ENCODE peak calls at places on chromosomes 3 and 15, in five cellular contexts. O, I, Q, G and A are unnamed samples.
A peak's percentile ranks its signal among the peaks of the same experiment; 100 is the strongest.

GRCh38 chr3:152452318-152452717 is 183.6 kb downstream of the MBNL1 start:
- DNase-seq in O (no peak), Q (no peak), G (no peak), I (no peak), A (no peak)

GRCh38 chr3:117523407-117523806 is 813.8 kb downstream of the TUSC7 start:
- DNase-seq in I (no peak), G (no peak), O (no peak), Q (no peak), A (no peak)

GRCh38 chr3:195219351-195220045 is 51.5 kb downstream of the XXYLT1 start:
- DNase-seq in G (no peak), Q (no peak), O (no peak), I (no peak), A (no peak)

GRCh38 chr15:70195808-70196304 is 98.1 kb upstream of the TLE3 start:
- DNase-seq in Q (no peak), O (peak; percentile 32), G (no peak), I (peak; percentile 67), A (peak; percentile 43)

GRCh38 chr15:47429376-47429775 is 287.9 kb upstream of the SEMA6D start:
- DNase-seq in O (no peak), I (no peak), G (no peak), Q (no peak), A (no peak)

GRCh38 chr3:73405853-73406252 is 218.9 kb downstream of the PDZRN3 start:
- DNase-seq in O (no peak), G (no peak), Q (no peak), I (no peak), A (no peak)

GRCh38 chr3:190533511-190534282 is 19.8 kb downstream of the IL1RAP start:
- DNase-seq in O (peak; percentile 43), G (no peak), I (no peak), Q (no peak), A (no peak)

GRCh38 chr15:37094542-37095196 is 5.7 kb downstream of the MEIS2 start:
- DNase-seq in I (no peak), G (no peak), O (no peak), Q (no peak), A (no peak)

GRCh38 chr15:29638781-29639180 is 183.5 kb downstream of the TJP1 start:
- DNase-seq in G (no peak), I (peak; percentile 24), O (no peak), Q (no peak), A (no peak)

GRCh38 chr3:31743690-31744089 is 211.0 kb downstream of the STT3B start:
- DNase-seq in I (no peak), Q (no peak), G (no peak), O (no peak), A (no peak)

GRCh38 chr3:183895296-183895695 is 10.6 kb upstream of the PARL start:
- DNase-seq in I (peak; percentile 44), G (no peak), O (peak; percentile 65), Q (no peak), A (peak; percentile 80)

GRCh38 chr15:74345051-74345450 is 22.4 kb downstream of the CYP11A1 start:
- DNase-seq in G (no peak), O (no peak), I (no peak), Q (peak; percentile 8), A (no peak)
- TF ChIP-seq ESRRA in G (no peak), O (no peak), I (no peak), Q (no peak), A (no peak)

DNA sequence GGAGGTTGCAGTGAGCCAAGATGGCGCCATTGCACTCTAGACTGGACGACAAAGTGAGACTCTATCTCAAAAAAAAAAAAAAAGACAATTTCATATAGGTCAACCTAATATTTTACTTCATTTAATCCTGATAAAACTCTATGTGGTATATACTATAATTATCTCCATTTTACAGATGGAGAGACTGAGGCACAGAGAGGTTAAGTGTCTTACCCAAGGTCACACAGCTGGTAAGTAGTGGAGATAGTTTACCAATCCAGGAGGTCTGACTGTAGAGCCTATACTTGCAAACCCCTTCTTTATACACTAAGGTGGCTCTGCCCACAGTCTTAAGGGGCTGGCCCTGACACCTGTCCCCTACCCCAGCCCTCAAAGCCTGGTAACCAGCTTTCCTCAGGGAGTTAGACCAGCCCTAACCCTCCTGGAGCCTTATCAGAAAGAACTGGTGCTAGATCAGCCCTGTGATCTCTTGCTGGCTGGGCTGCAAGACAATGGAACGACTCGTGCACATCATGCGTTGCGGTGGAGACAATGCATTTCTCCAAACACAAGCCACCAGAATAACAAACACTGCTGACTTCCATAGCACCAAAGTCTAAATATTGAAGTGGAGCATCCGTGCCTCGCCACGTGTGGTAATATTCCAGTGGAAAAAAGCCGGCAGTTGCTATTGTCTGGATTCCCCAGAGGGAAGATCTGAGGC is 60.0 kb upstream of the SMAD3 start:
- DNase-seq in O (no peak), G (no peak), Q (no peak), I (no peak), A (no peak)
- TF ChIP-seq ESRRA in O (no peak), G (no peak), Q (no peak), I (no peak), A (peak; percentile 40)

GRCh38 chr15:89137926-89138325 is 49.7 kb downstream of the ABHD2 start:
- DNase-seq in G (no peak), O (no peak), I (no peak), Q (no peak), A (no peak)

GRCh38 chr15:89139613-89140499 is 51.6 kb downstream of the ABHD2 start:
- DNase-seq in G (no peak), Q (peak; percentile 22), O (no peak), I (peak; percentile 62), A (no peak)

GRCh38 chr15:89136084-89136806 is 48.0 kb downstream of the ABHD2 start:
- DNase-seq in O (no peak), G (no peak), Q (no peak), I (no peak), A (no peak)

GRCh38 chr15:89138999-89139612 is 50.9 kb downstream of the ABHD2 start:
- DNase-seq in I (peak; percentile 47), Q (no peak), O (no peak), G (no peak), A (no peak)

GRCh38 chr15:89136818-89137772 is 48.8 kb downstream of the ABHD2 start:
- DNase-seq in I (peak; percentile 95), O (no peak), Q (no peak), G (no peak), A (no peak)
- TF ChIP-seq ESRRA in I (no peak), O (no peak), Q (no peak), G (no peak), A (no peak)

GRCh38 chr15:78125267-78125666 is 6.0 kb downstream of the CIB2 start:
- DNase-seq in Q (no peak), O (no peak), I (no peak), G (no peak), A (no peak)

GRCh38 chr15:78120523-78120922 is 10.7 kb downstream of the CIB2 start:
- DNase-seq in I (no peak), Q (peak; percentile 33), O (no peak), G (no peak), A (no peak)
- TF ChIP-seq ESRRA in I (no peak), Q (no peak), O (no peak), G (no peak), A (no peak)

DNA sequence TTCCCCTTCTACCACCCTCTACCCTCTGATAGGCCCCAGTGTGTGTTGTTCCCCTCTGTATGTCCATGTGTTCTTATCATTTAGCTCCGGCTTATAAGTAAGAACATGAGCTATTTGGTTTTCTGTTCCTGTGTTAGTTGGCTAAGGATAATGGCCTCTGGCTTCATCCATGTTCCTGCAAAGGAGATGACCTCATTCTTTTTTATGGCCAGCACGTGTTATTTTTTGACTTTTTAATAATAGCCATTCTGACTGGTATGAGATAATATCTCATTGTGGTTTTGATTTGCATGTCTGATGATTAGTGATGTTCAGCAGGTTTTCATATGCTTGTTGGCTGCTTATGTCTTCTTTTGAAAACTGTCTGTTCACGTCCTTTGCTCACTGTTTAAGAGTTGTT is 63.1 kb upstream of the NPHP3 start:
- DNase-seq in G (no peak), Q (no peak), O (no peak), I (no peak), A (no peak)
- TF ChIP-seq ESRRA in G (no peak), Q (no peak), O (no peak), I (no peak), A (no peak)

GRCh38 chr3:38471260-38471857 is 17.7 kb downstream of the ACVR2B start:
- DNase-seq in I (peak; percentile 58), G (no peak), Q (no peak), O (no peak), A (no peak)

GRCh38 chr3:38474928-38475605 is 21.1 kb upstream of the EXOG start:
- DNase-seq in I (no peak), G (no peak), Q (no peak), O (no peak), A (no peak)

GRCh38 chr3:38469852-38470251 is 16.2 kb downstream of the ACVR2B start:
- DNase-seq in G (no peak), O (no peak), I (no peak), Q (no peak), A (no peak)

GRCh38 chr3:38473229-38473628 is 19.5 kb downstream of the ACVR2B start:
- DNase-seq in I (no peak), Q (no peak), G (no peak), O (no peak), A (peak; percentile 11)

GRCh38 chr3:38472342-38472741 is 18.7 kb downstream of the ACVR2B start:
- DNase-seq in I (no peak), G (no peak), O (no peak), Q (no peak), A (no peak)
- TF ChIP-seq ESRRA in I (no peak), G (no peak), O (no peak), Q (no peak), A (no peak)

GRCh38 chr15:90060797-90061196 is 41.5 kb downstream of the IDH2 start:
- DNase-seq in I (no peak), Q (no peak), G (no peak), O (no peak), A (no peak)
- TF ChIP-seq ESRRA in I (no peak), Q (no peak), G (no peak), O (no peak), A (no peak)

GRCh38 chr3:192444096-192444790 is 283.1 kb downstream of the FGF12 start:
- DNase-seq in O (peak; percentile 47), Q (peak; percentile 74), I (peak; percentile 24), G (peak; percentile 4), A (peak; percentile 67)

GRCh38 chr3:192449036-192449435 is 278.3 kb downstream of the FGF12 start:
- DNase-seq in Q (no peak), O (no peak), G (no peak), I (no peak), A (peak; percentile 8)

GRCh38 chr3:192444791-192445106 is 282.6 kb downstream of the FGF12 start:
- DNase-seq in O (no peak), I (no peak), G (no peak), Q (no peak), A (no peak)

DNA sequence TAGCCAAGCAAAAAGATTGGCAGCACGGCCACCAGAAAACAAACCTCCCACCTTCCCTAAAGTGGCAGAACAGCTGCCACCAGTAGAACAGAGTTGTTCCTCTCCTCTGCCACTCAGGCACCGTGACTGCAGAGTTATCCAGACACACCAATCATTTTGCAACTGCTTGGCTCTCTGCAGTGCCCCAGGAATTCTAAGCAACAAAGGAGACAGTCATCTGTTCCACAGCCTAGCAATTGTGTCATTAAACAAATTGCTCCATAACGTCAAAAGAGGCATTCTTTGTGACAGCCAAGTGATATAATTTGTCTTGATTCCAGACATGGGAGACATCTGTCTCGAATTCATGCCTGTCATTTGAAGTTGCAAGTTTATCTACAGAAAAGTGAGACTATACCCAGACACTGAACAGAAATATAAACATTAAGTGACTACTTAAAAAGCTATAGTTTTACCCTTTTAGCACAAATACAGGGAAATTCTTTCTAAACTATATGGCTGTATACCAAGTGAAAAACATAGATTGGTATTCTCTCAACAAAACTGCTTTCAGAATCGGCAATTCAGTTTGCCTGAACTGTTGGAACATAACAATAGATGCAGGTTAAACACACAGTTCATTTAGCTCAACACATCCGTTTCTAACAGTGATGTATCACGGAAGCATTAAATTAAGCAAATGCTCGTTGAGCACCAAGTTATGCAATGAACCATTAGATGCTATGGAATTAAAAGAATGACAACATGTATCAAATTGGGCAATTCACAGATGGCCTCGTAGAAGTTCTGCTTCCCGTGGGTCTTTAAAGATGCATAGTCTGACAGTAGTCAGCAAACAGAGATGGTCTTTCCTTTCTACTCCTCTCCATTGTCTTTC is 281.3 kb downstream of the FGF12 start:
- DNase-seq in O (no peak), G (no peak), Q (no peak), I (no peak), A (no peak)
- TF ChIP-seq ESRRA in O (no peak), G (no peak), Q (no peak), I (no peak), A (no peak)